ENCODE peak calls at places on chromosomes 2 and 18, in five cellular contexts. X is naive thymus-derived CD8-positive, alpha-beta T cell; W is foreskin fibroblast; O is HuH-7.5; S is Calu3. M is an unnamed sample.

GRCh38 chr18:48693625-48694262 is 154.9 kb downstream of the CTIF start:
- DNase-seq in X (no peak), W (peak; percentile 39), O (no peak), S (no peak), M (no peak)

GRCh38 chr2:231563378-231563961 is 29.2 kb upstream of the TEX44 start:
- DNase-seq in X (no peak), W (peak; percentile 55), O (peak; percentile 36), S (peak; percentile 64), M (no peak)

GRCh38 chr2:120539937-120540718 is 194.2 kb downstream of the INHBB start:
- DNase-seq in X (no peak), W (peak; percentile 98), O (peak; percentile 75), S (peak; percentile 50), M (peak; percentile 91)

GRCh38 chr2:228735697-228736096 is 535.4 kb downstream of the PID1 start:
- DNase-seq in X (no peak), W (no peak), O (no peak), S (no peak), M (no peak)

GRCh38 chr18:25136416-25137132 is 215.4 kb downstream of the ZNF521 start:
- DNase-seq in X (no peak), W (no peak), O (no peak), S (no peak), M (no peak)

GRCh38 chr2:199383006-199383405 is 74.7 kb downstream of the SATB2 start:
- DNase-seq in X (no peak), W (no peak), O (no peak), S (no peak), M (no peak)

GRCh38 chr18:8367217-8367988 is 241.8 kb upstream of the RAB12 start:
- DNase-seq in X (no peak), W (no peak), O (no peak), S (peak; percentile 70), M (no peak)

GRCh38 chr2:23221236-23221635 is 163.7 kb upstream of the KLHL29 start:
- DNase-seq in X (no peak), W (no peak), O (no peak), S (no peak), M (peak; percentile 2)

GRCh38 chr2:238903141-238903540 is 55.3 kb downstream of the TWIST2 start:
- DNase-seq in X (no peak), W (no peak), O (no peak), S (no peak), M (no peak)

GRCh38 chr2:176164803-176165597 is 7.9 kb downstream of the HOXD3 start:
- DNase-seq in X (no peak), W (no peak), O (no peak), S (no peak), M (no peak)

GRCh38 chr2:74347747-74348146 is 4.5 kb upstream of the SLC4A5 start:
- DNase-seq in X (no peak), W (no peak), O (no peak), S (no peak), M (no peak)

GRCh38 chr2:121356058-121356640 is 71.1 kb upstream of the TFCP2L1 start:
- DNase-seq in X (no peak), W (peak; percentile 53), O (peak; percentile 59), S (peak; percentile 63), M (no peak)

GRCh38 chr2:202609381-202610145 is 25.2 kb upstream of the FAM117B start:
- DNase-seq in X (no peak), W (peak; percentile 9), O (no peak), S (no peak), M (no peak)

GRCh38 chr2:33292063-33292462 is 184.4 kb upstream of the RASGRP3 start:
- DNase-seq in X (no peak), W (no peak), O (no peak), S (no peak), M (no peak)